ENCODE peak calls at places on chromosomes 4 and X, in ten cellular contexts. O is upper lobe of left lung, F is transverse colon, E is suprapubic skin, S is HCT116, X is GM23338, L is breast epithelium, U is K562, K is vagina, J is endothelial cell of umbilical vein. I is an unnamed sample. For H3K4me1, the result is how much of the 10 kb centered on the place peaks cover.

GRCh38 chr4:139552908-139553307 is 3.1 kb downstream of the SETD7 start:
- DNase-seq in O (no peak), F (no peak), E (no peak), S (no peak), X (no peak), L (no peak), U (no peak), K (no peak), J (no peak), I (no peak)

GRCh38 chr4:157014621-157015591 is 43.3 kb upstream of the PDGFC start:
- DNase-seq in O (no peak), F (no peak), E (no peak), S (peak), X (peak), L (no peak), U (no peak), K (no peak), J (no peak), I (no peak)

GRCh38 chr4:30068234-30068633 is 651.9 kb upstream of the PCDH7 start:
- DNase-seq in O (no peak), F (no peak), E (no peak), S (no peak), X (no peak), L (no peak), U (no peak), K (no peak), J (no peak), I (no peak)

GRCh38 chr4:1193206-1194027 is 21.0 kb upstream of the SPON2 start:
- DNase-seq in O (peak), F (no peak), E (peak), S (no peak), X (no peak), L (no peak), U (no peak), K (peak), J (no peak), I (peak)

GRCh38 chr4:37586194-37586593 is 100.0 kb downstream of the RELL1 start:
- DNase-seq in O (no peak), F (no peak), E (no peak), S (no peak), X (no peak), L (no peak), U (no peak), K (no peak), J (no peak), I (no peak)

GRCh38 chrX:154040307-154040756 is 20.6 kb upstream of the IRAK1 start:
- DNase-seq in O (no peak), F (no peak), E (no peak), S (no peak), X (no peak), L (no peak), U (no peak), K (no peak), J (peak), I (no peak)

GRCh38 chr4:38150021-38150671 is 189.9 kb downstream of the PTTG2 start:
- DNase-seq in O (no peak), F (no peak), E (peak), S (no peak), X (no peak), L (no peak), U (no peak), K (no peak), J (no peak), I (no peak)

GRCh38 chr4:76388160-76388908 is 32.6 kb downstream of the CCDC158 start:
- DNase-seq in O (no peak), F (no peak), E (no peak), S (no peak), X (no peak), L (no peak), U (peak), K (no peak), J (no peak), I (no peak)

GRCh38 chr4:40608628-40609027 is 21.0 kb downstream of the RBM47 start:
- DNase-seq in O (no peak), F (no peak), E (no peak), S (no peak), X (no peak), L (no peak), U (no peak), K (no peak), J (no peak), I (no peak)

GRCh38 chrX:123408856-123409737 is 225.0 kb downstream of the GRIA3 start:
- DNase-seq in O (no peak), F (no peak), E (no peak), S (no peak), X (no peak), L (no peak), U (no peak), K (no peak), J (no peak), I (no peak)

GRCh38 chrX:56314334-56314733 is 82.2 kb downstream of the KLF8 start:
- DNase-seq in O (no peak), F (no peak), E (no peak), S (no peak), X (no peak), L (no peak), U (no peak), K (no peak), J (no peak), I (no peak)

GRCh38 chr4:73257995-73258667 is 467 bp downstream of the ANKRD17 start:
- DNase-seq in O (no peak), F (no peak), E (peak), S (no peak), X (peak), L (no peak), U (peak), K (no peak), J (peak), I (no peak)

GRCh38 chr4:186710521-186711119 is 13.0 kb downstream of the FAT1 start:
- DNase-seq in O (no peak), F (no peak), E (no peak), S (no peak), X (no peak), L (no peak), U (no peak), K (no peak), J (no peak), I (no peak)
- H3K4me1 ChIP-seq in O (under half), F (under half), E (under half), S (under half), X (under half), L (under half), U (under half), K (under half), J (under half), I (under half)

DNA sequence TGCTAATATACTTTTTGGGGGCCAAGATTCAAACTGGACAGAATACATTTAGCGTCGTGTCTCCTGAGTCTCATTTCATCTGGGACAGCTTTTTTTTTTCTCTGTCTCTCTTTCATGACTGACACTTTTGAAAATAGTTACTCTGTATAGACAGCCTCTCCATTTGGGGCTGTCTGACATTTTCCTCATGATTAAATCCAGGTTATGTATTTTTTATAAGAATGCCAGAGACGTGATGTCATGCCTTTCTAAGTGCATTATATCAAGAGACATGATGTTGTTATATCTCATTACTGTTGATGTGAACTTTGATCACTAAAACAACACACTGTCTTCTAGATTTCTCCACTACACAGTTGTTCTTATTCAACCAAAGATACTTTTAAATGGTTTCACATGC is 199.0 kb downstream of the BANK1 start:
- DNase-seq in O (no peak), F (no peak), E (no peak), S (no peak), X (no peak), L (no peak), U (no peak), K (no peak), J (no peak), I (no peak)
- TF ChIP-seq POLR2AphosphoS5 in O (no peak), F (no peak), E (no peak), S (no peak), X (no peak), L (no peak), U (no peak), K (no peak), J (no peak), I (no peak)

GRCh38 chr4:143397887-143398286 is 61.2 kb downstream of the GAB1 start:
- DNase-seq in O (no peak), F (no peak), E (no peak), S (no peak), X (no peak), L (no peak), U (no peak), K (no peak), J (peak), I (no peak)
- H3K4me1 ChIP-seq in O (under half), F (half or more), E (under half), S (under half), X (under half), L (under half), U (under half), K (under half), J (under half), I (under half)

GRCh38 chr4:16864199-16864598 is 34.2 kb downstream of the LDB2 start:
- DNase-seq in O (no peak), F (no peak), E (no peak), S (no peak), X (no peak), L (no peak), U (no peak), K (no peak), J (peak), I (no peak)
- TF ChIP-seq POLR2AphosphoS5 in O (no peak), F (no peak), E (no peak), S (no peak), X (no peak), L (no peak), U (no peak), K (no peak), J (no peak), I (no peak)

GRCh38 chrX:65697173-65697572 is 29.7 kb downstream of the MSN start:
- DNase-seq in O (no peak), F (no peak), E (no peak), S (no peak), X (no peak), L (no peak), U (no peak), K (no peak), J (no peak), I (no peak)

GRCh38 chrX:65702956-65703355 is 35.5 kb downstream of the MSN start:
- DNase-seq in O (no peak), F (no peak), E (no peak), S (no peak), X (no peak), L (no peak), U (no peak), K (no peak), J (no peak), I (no peak)

GRCh38 chrX:65695849-65696248 is 28.4 kb downstream of the MSN start:
- DNase-seq in O (no peak), F (no peak), E (no peak), S (no peak), X (no peak), L (no peak), U (peak), K (no peak), J (no peak), I (no peak)

GRCh38 chrX:65696613-65697012 is 29.2 kb downstream of the MSN start:
- DNase-seq in O (no peak), F (no peak), E (no peak), S (no peak), X (no peak), L (no peak), U (peak), K (no peak), J (no peak), I (no peak)

DNA sequence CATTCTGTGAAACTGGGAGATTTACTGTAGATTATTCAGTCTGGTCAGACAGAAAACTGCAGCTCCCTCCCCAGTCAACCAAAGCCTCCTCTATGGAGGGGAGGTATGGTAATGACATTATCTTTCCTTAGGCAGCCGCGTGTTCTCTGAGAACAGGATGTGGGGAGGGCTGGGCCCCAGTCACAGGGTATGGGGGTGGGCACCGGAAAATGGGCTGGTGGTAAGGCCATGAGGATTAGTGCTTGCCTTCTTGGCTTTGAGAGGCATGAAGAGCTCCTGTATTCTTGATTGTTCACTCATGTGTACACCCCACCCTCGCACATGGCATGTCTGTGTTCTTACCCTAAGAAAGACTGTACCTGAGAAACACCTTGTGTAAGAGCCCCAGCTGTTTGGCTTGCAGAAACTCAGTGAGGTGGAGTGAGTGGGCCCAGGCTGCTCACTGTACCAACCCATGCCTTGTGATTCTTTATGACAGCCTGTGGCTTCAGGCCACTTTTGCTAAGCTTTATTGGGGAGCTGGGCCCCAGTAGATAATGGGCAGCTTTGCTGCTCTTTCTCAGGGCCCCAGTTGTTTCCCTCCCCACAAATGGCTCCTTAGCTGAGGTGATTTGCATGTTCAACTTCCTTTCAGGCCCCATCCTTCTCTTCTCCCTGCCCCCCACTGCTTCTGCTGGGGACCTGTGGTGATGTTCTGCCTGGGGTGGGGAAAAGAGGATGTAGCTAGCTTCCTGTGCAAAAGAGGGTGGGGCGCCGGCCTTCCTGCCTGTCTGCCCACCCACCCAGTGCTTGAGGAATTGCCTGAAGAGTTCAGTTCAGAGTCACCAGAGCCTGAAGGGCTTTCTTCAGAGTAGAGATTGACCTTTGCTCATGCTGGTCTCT is 30.7 kb downstream of the MSN start:
- DNase-seq in O (no peak), F (peak), E (no peak), S (no peak), X (peak), L (no peak), U (peak), K (no peak), J (peak), I (peak)
- H3K4me1 ChIP-seq in O (half or more), F (under half), E (under half), S (under half), X (under half), L (under half), U (under half), K (half or more), J (half or more), I (under half)

I was measured in stomach.